ENCODE peak calls at places on chromosomes 4 and X, in five cellular contexts. K, S, V, B and X are unnamed samples.
A peak's percentile ranks its signal among the peaks of the same experiment; 100 is the strongest.

GRCh38 chr4:48102303-48102702 is 31.7 kb downstream of the TXK start:
- DNase-seq in K (no peak), S (no peak), V (no peak), B (no peak), X (no peak)

GRCh38 chrX:139882299-139882698 is 50.6 kb downstream of the ATP11C start:
- DNase-seq in K (no peak), S (no peak), V (no peak), B (no peak), X (no peak)

GRCh38 chrX:154467556-154467955 is 9.5 kb downstream of the PLXNA3 start:
- DNase-seq in K (no peak), S (no peak), V (no peak), B (no peak), X (no peak)

GRCh38 chrX:42530027-42530426 is 247.9 kb downstream of the PPP1R2C start:
- DNase-seq in K (no peak), S (no peak), V (no peak), B (peak; percentile 68), X (no peak)

GRCh38 chrX:22325091-22325490 is 52.4 kb downstream of the CBLL2 start:
- DNase-seq in K (no peak), S (no peak), V (no peak), B (no peak), X (no peak)

GRCh38 chrX:1596676-1597344 is 5.4 kb downstream of the AKAP17A start:
- DNase-seq in K (no peak), S (no peak), V (no peak), B (no peak), X (no peak)

GRCh38 chr4:42736538-42736937 is 79.6 kb upstream of the ATP8A1 start:
- DNase-seq in K (no peak), S (no peak), V (no peak), B (no peak), X (no peak)

GRCh38 chrX:37685452-37686347 is at the start of gene XK:
- DNase-seq in K (peak; percentile 11), S (peak; percentile 2), V (peak; percentile 58), B (no peak), X (peak; percentile 40)

GRCh38 chrX:108105473-108105872 is 13.9 kb downstream of the ATG4A start:
- DNase-seq in K (no peak), S (no peak), V (no peak), B (no peak), X (no peak)

GRCh38 chr4:152535236-152535902 is 523 bp downstream of the FBXW7 start:
- DNase-seq in K (no peak), S (no peak), V (peak; percentile 31), B (no peak), X (no peak)

GRCh38 chr4:168796362-168797106 is 213.5 kb downstream of the CBR4 start:
- DNase-seq in K (no peak), S (no peak), V (no peak), B (no peak), X (no peak)

GRCh38 chr4:114396808-114397207 is 201.8 kb upstream of the UGT8 start:
- DNase-seq in K (no peak), S (no peak), V (no peak), B (no peak), X (no peak)

GRCh38 chr4:169000315-169000714 is 9.7 kb downstream of the CBR4 start:
- DNase-seq in K (no peak), S (no peak), V (no peak), B (no peak), X (no peak)

GRCh38 chr4:139841464-139842195 is 176.0 kb downstream of the MGST2 start:
- DNase-seq in K (no peak), S (no peak), V (no peak), B (no peak), X (no peak)

GRCh38 chrX:150692837-150693781 is at the start of gene MTMR1:
- DNase-seq in K (no peak), S (no peak), V (peak; percentile 52), B (no peak), X (peak; percentile 67)

GRCh38 chr4:24932831-24933230 is 20.0 kb upstream of the CCDC149 start:
- DNase-seq in K (no peak), S (no peak), V (no peak), B (no peak), X (no peak)

GRCh38 chr4:71206763-71207162 is 132.1 kb upstream of the SLC4A4 start:
- DNase-seq in K (no peak), S (no peak), V (no peak), B (no peak), X (no peak)

GRCh38 chrX:141989802-141990201 is 86.1 kb downstream of the MAGEC1 start:
- DNase-seq in K (no peak), S (no peak), V (no peak), B (no peak), X (no peak)

GRCh38 chr4:38132843-38133662 is 172.9 kb downstream of the PTTG2 start:
- DNase-seq in K (no peak), S (no peak), V (no peak), B (no peak), X (no peak)

GRCh38 chrX:2334237-2334636 is 166.5 kb downstream of the DHRSX start:
- DNase-seq in K (no peak), S (no peak), V (no peak), B (no peak), X (no peak)

GRCh38 chr4:80989921-80990544 is 40.5 kb upstream of the BMP3 start:
- DNase-seq in K (peak; percentile 51), S (peak; percentile 6), V (no peak), B (peak; percentile 47), X (no peak)

GRCh38 chrX:131626681-131627296 is 82.9 kb downstream of the OR13H1 start:
- DNase-seq in K (no peak), S (no peak), V (no peak), B (no peak), X (no peak)

GRCh38 chrX:153643431-153644351 is 3.3 kb upstream of the DUSP9 start:
- DNase-seq in K (no peak), S (no peak), V (no peak), B (no peak), X (no peak)

GRCh38 chrX:18696653-18697052 is 10.8 kb upstream of the PPEF1 start:
- DNase-seq in K (no peak), S (no peak), V (no peak), B (no peak), X (no peak)

GRCh38 chr4:118834960-118835895 is 698 bp downstream of the SEC24D start:
- DNase-seq in K (peak; percentile 32), S (peak; percentile 31), V (peak; percentile 54), B (peak; percentile 80), X (peak; percentile 63)

GRCh38 chrX:136953867-136954787 is 73.6 kb upstream of the RBMX start:
- DNase-seq in K (peak; percentile 45), S (no peak), V (peak; percentile 65), B (peak; percentile 43), X (peak; percentile 67)

GRCh38 chrX:47751670-47752069 is 85.0 kb upstream of the ZNF81 start:
- DNase-seq in K (no peak), S (no peak), V (peak; percentile 53), B (no peak), X (peak; percentile 62)

GRCh38 chrX:17390325-17390992 is 15.5 kb downstream of the NHS start:
- DNase-seq in K (no peak), S (no peak), V (no peak), B (no peak), X (no peak)

GRCh38 chr4:34046580-34046979 is 2197.7 kb downstream of the ARAP2 start:
- DNase-seq in K (no peak), S (no peak), V (no peak), B (peak; percentile 27), X (no peak)